ENCODE peak calls at places on chromosomes 12 and 14, in six cellular contexts. One of them, this sample, is unnamed.

GRCh38 chr12:3722368-3722767 is 30.5 kb downstream of the CRACR2A start:
- DNase-seq in GM12864: no peak
- DNase-seq in colonic mucosa: no peak
- DNase-seq in thoracic aorta: no peak
- DNase-seq in transverse colon: no peak
- DNase-seq in astrocyte of the spinal cord: no peak
- DNase-seq in this sample: no peak

GRCh38 chr12:113873741-113874140 is 92.4 kb downstream of the RBM19 start:
- DNase-seq in thoracic aorta: no peak
- DNase-seq in transverse colon: no peak
- DNase-seq in GM12864: no peak
- DNase-seq in astrocyte of the spinal cord: no peak
- DNase-seq in colonic mucosa: no peak
- DNase-seq in this sample: no peak

GRCh38 chr12:55995366-55995765 is 1.7 kb upstream of the SUOX start:
- DNase-seq in GM12864: no peak
- DNase-seq in transverse colon: no peak
- DNase-seq in astrocyte of the spinal cord: no peak
- DNase-seq in thoracic aorta: no peak
- DNase-seq in colonic mucosa: no peak
- DNase-seq in this sample: no peak

GRCh38 chr12:105025890-105026289 is 39.8 kb downstream of the NOPCHAP1 start:
- DNase-seq in colonic mucosa: peak
- DNase-seq in thoracic aorta: peak
- DNase-seq in GM12864: no peak
- DNase-seq in transverse colon: peak
- DNase-seq in astrocyte of the spinal cord: peak
- DNase-seq in this sample: peak

GRCh38 chr14:55586411-55586810 is 6.4 kb downstream of the KTN1 start:
- DNase-seq in GM12864: no peak
- DNase-seq in astrocyte of the spinal cord: no peak
- DNase-seq in thoracic aorta: no peak
- DNase-seq in transverse colon: no peak
- DNase-seq in colonic mucosa: no peak
- DNase-seq in this sample: no peak

GRCh38 chr14:61528591-61529021 is 166.7 kb upstream of the HIF1A start:
- DNase-seq in astrocyte of the spinal cord: peak
- DNase-seq in colonic mucosa: no peak
- DNase-seq in GM12864: no peak
- DNase-seq in thoracic aorta: no peak
- DNase-seq in transverse colon: no peak
- DNase-seq in this sample: no peak

GRCh38 chr12:31687101-31687527 is 27.6 kb downstream of the ETFBKMT start:
- DNase-seq in thoracic aorta: no peak
- DNase-seq in astrocyte of the spinal cord: no peak
- DNase-seq in GM12864: peak
- DNase-seq in colonic mucosa: no peak
- DNase-seq in transverse colon: no peak
- DNase-seq in this sample: no peak

GRCh38 chr12:120528861-120529525 is at the start of gene COQ5:
- DNase-seq in transverse colon: peak
- DNase-seq in astrocyte of the spinal cord: peak
- DNase-seq in GM12864: peak
- DNase-seq in colonic mucosa: peak
- DNase-seq in thoracic aorta: peak
- DNase-seq in this sample: peak

GRCh38 chr12:26700430-26700829 is 132.6 kb downstream of the ITPR2 start:
- DNase-seq in GM12864: no peak
- DNase-seq in colonic mucosa: no peak
- DNase-seq in transverse colon: no peak
- DNase-seq in astrocyte of the spinal cord: no peak
- DNase-seq in thoracic aorta: no peak
- DNase-seq in this sample: no peak

GRCh38 chr14:104223101-104223809 is 84.9 kb downstream of the KIF26A start:
- DNase-seq in GM12864: no peak
- DNase-seq in astrocyte of the spinal cord: no peak
- DNase-seq in transverse colon: peak
- DNase-seq in thoracic aorta: no peak
- DNase-seq in colonic mucosa: peak
- DNase-seq in this sample: peak
- H3K4me3 ChIP-seq in GM12864: no peak
- H3K4me3 ChIP-seq in astrocyte of the spinal cord: no peak
- H3K4me3 ChIP-seq in transverse colon: peak
- H3K4me3 ChIP-seq in thoracic aorta: no peak
- H3K4me3 ChIP-seq in colonic mucosa: peak
- H3K4me3 ChIP-seq in this sample: no peak

GRCh38 chr12:70609203-70609602 is 28.0 kb downstream of the PTPRB start:
- DNase-seq in astrocyte of the spinal cord: no peak
- DNase-seq in transverse colon: no peak
- DNase-seq in GM12864: no peak
- DNase-seq in colonic mucosa: peak
- DNase-seq in thoracic aorta: no peak
- DNase-seq in this sample: no peak
- H3K4me3 ChIP-seq in astrocyte of the spinal cord: peak
- H3K4me3 ChIP-seq in transverse colon: peak
- H3K4me3 ChIP-seq in GM12864: no peak
- H3K4me3 ChIP-seq in colonic mucosa: peak
- H3K4me3 ChIP-seq in thoracic aorta: peak
- H3K4me3 ChIP-seq in this sample: no peak

DNA sequence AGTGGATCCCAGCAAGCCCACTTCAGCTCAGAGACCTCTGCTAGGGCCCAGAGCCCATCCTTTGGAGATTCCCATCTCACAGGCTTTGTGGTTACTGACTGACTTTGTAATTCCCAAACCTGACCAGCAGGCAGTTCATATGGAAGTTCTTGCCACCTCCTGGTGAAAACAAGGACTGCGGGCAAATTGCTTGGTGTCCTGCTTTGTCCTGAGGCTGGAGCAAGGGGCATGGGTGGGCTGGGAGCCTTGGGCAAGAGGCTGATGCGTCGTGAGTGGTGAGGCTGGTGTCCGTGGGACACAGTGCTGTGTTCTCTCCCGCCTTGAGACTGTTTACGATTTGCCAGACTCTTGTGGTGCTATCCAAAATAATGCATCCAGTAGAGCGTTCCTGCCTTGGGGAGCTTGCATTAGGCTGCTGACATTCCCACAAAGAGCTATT is 91.0 kb downstream of the LRRC74A start:
- DNase-seq in astrocyte of the spinal cord: peak
- DNase-seq in transverse colon: peak
- DNase-seq in thoracic aorta: no peak
- DNase-seq in colonic mucosa: peak
- DNase-seq in GM12864: no peak
- DNase-seq in this sample: peak
- H3K4me3 ChIP-seq in astrocyte of the spinal cord: no peak
- H3K4me3 ChIP-seq in transverse colon: no peak
- H3K4me3 ChIP-seq in thoracic aorta: no peak
- H3K4me3 ChIP-seq in colonic mucosa: no peak
- H3K4me3 ChIP-seq in GM12864: no peak
- H3K4me3 ChIP-seq in this sample: no peak

DNA sequence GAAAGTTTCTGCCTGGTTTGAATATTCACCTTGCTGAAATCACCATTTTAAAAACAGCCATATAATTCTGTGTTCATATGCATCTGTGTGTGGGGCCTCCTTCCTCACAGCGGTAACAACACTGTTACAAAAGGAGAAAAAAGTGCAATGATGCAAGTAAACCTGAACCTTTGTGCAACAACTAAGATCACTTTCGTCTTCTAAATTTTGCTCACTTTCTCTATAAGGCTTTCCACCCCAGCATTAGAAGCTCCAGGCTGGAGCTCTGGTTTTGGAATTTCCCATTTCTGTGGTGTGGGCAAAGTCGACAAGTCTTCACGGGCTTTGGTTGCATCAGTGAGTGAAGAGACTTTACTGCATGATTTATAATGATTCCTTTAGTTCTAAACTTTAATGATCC is 18.4 kb downstream of the FGD6 start:
- DNase-seq in astrocyte of the spinal cord: no peak
- DNase-seq in thoracic aorta: no peak
- DNase-seq in transverse colon: no peak
- DNase-seq in colonic mucosa: no peak
- DNase-seq in GM12864: peak
- DNase-seq in this sample: no peak
- H3K4me3 ChIP-seq in astrocyte of the spinal cord: no peak
- H3K4me3 ChIP-seq in thoracic aorta: no peak
- H3K4me3 ChIP-seq in transverse colon: no peak
- H3K4me3 ChIP-seq in colonic mucosa: no peak
- H3K4me3 ChIP-seq in GM12864: peak
- H3K4me3 ChIP-seq in this sample: no peak

GRCh38 chr12:112116232-112117060 is 7.9 kb upstream of the NAA25 start:
- DNase-seq in colonic mucosa: peak
- DNase-seq in thoracic aorta: no peak
- DNase-seq in GM12864: no peak
- DNase-seq in astrocyte of the spinal cord: peak
- DNase-seq in transverse colon: peak
- DNase-seq in this sample: peak
- H3K4me3 ChIP-seq in colonic mucosa: no peak
- H3K4me3 ChIP-seq in thoracic aorta: peak
- H3K4me3 ChIP-seq in GM12864: no peak
- H3K4me3 ChIP-seq in astrocyte of the spinal cord: no peak
- H3K4me3 ChIP-seq in transverse colon: no peak
- H3K4me3 ChIP-seq in this sample: no peak

This sample was measured in body of pancreas.